ENCODE peak calls at places on chromosomes 6 and 20, in six cellular contexts. Y is ELF-1, E is M059J, I is MG63, P is left ventricle myocardium superior, N is fibroblast of the aortic adventitia. F is an unnamed sample.

GRCh38 chr6:47780510-47781356 is 1.1 kb upstream of the OPN5 start:
- DNase-seq in Y (peak; percentile 54), E (peak; percentile 76), I (peak; percentile 59), P (peak; percentile 33), N (peak; percentile 85), F (no peak)

GRCh38 chr20:33262658-33263065 is 20.4 kb upstream of the BPIFB1 start:
- DNase-seq in Y (peak; percentile 68), E (peak; percentile 64), I (peak; percentile 41), P (no peak), N (peak; percentile 70), F (no peak)

GRCh38 chr6:157035576-157035975 is 258.4 kb downstream of the ARID1B start:
- DNase-seq in Y (no peak), E (no peak), I (no peak), P (no peak), N (no peak), F (no peak)

GRCh38 chr6:169800668-169801395 is 49.4 kb downstream of the ERMARD start:
- DNase-seq in Y (peak; percentile 54), E (peak; percentile 69), I (peak; percentile 82), P (no peak), N (peak; percentile 34), F (no peak)

GRCh38 chr6:111709201-111709600 is 103.5 kb upstream of the TRAF3IP2 start:
- DNase-seq in Y (no peak), E (no peak), I (no peak), P (no peak), N (no peak), F (no peak)

GRCh38 chr20:61127311-61128044 is 124.6 kb upstream of the CDH4 start:
- DNase-seq in Y (no peak), E (peak; percentile 75), I (peak; percentile 52), P (no peak), N (peak; percentile 53), F (no peak)

GRCh38 chr6:190596-191395 is 101.5 kb upstream of the DUSP22 start:
- DNase-seq in Y (peak; percentile 45), E (no peak), I (no peak), P (no peak), N (no peak), F (no peak)

GRCh38 chr6:152746172-152746553 is 4.4 kb upstream of the VIP start:
- DNase-seq in Y (no peak), E (peak; percentile 55), I (peak; percentile 61), P (no peak), N (peak; percentile 65), F (no peak)

GRCh38 chr6:134698228-134698627 is 251.7 kb downstream of the ALDH8A1 start:
- DNase-seq in Y (no peak), E (no peak), I (no peak), P (no peak), N (no peak), F (no peak)

GRCh38 chr20:25120462-25120861 is 38.5 kb upstream of the VSX1 start:
- DNase-seq in Y (no peak), E (no peak), I (no peak), P (no peak), N (no peak), F (no peak)

GRCh38 chr6:129614464-129614863 is 95.5 kb downstream of the ARHGAP18 start:
- DNase-seq in Y (no peak), E (no peak), I (no peak), P (no peak), N (no peak), F (no peak)

GRCh38 chr6:88574666-88575065 is 388.8 kb downstream of the RNGTT start:
- DNase-seq in Y (peak; percentile 21), E (no peak), I (no peak), P (no peak), N (no peak), F (no peak)

GRCh38 chr6:22737331-22737730 is 168.0 kb downstream of the HDGFL1 start:
- DNase-seq in Y (peak; percentile 86), E (peak; percentile 60), I (no peak), P (no peak), N (peak; percentile 70), F (no peak)

GRCh38 chr6:168314948-168315347 is 4.6 kb downstream of the DACT2 start:
- DNase-seq in Y (peak; percentile 45), E (peak; percentile 3), I (peak; percentile 51), P (no peak), N (peak; percentile 72), F (no peak)

GRCh38 chr20:19889011-19889953 is 127.9 kb upstream of the NAA20 start:
- DNase-seq in Y (peak; percentile 31), E (peak; percentile 90), I (peak; percentile 13), P (peak; percentile 68), N (peak; percentile 82), F (no peak)

GRCh38 chr6:24284006-24284405 is 73.9 kb downstream of the DCDC2 start:
- DNase-seq in Y (no peak), E (no peak), I (no peak), P (no peak), N (no peak), F (no peak)

GRCh38 chr6:26197736-26198625 is 110.8 kb downstream of the HFE start:
- DNase-seq in Y (peak; percentile 86), E (peak; percentile 77), I (peak; percentile 47), P (no peak), N (no peak), F (no peak)

GRCh38 chr20:63836335-63837133 is 5.5 kb upstream of the ZBTB46 start:
- DNase-seq in Y (no peak), E (no peak), I (no peak), P (no peak), N (no peak), F (no peak)

GRCh38 chr6:41638801-41639555 is 710 bp downstream of the MDFI start:
- DNase-seq in Y (peak; percentile 82), E (no peak), I (no peak), P (no peak), N (no peak), F (no peak)

GRCh38 chr20:62597416-62598115 is 44.7 kb upstream of the SLCO4A1 start:
- DNase-seq in Y (no peak), E (no peak), I (no peak), P (peak; percentile 28), N (no peak), F (no peak)

GRCh38 chr6:43978473-43979360 is 148.5 kb downstream of the MRPL14 start:
- DNase-seq in Y (no peak), E (no peak), I (peak; percentile 73), P (no peak), N (peak; percentile 65), F (no peak)

GRCh38 chr6:27280540-27281000 is 31.5 kb downstream of the POM121L2 start:
- DNase-seq in Y (peak; percentile 65), E (peak; percentile 65), I (peak; percentile 13), P (no peak), N (peak; percentile 14), F (no peak)

GRCh38 chr6:26536571-26537159 is 1.5 kb upstream of the HMGN4 start:
- DNase-seq in Y (peak; percentile 69), E (peak; percentile 80), I (peak; percentile 49), P (no peak), N (peak; percentile 80), F (no peak)

GRCh38 chr20:33127422-33128097 is 40.4 kb upstream of the BPIFA2 start:
- DNase-seq in Y (peak; percentile 59), E (no peak), I (no peak), P (no peak), N (no peak), F (no peak)

GRCh38 chr20:18567739-18568091 is 483 bp downstream of the SMIM26 start:
- DNase-seq in Y (no peak), E (no peak), I (no peak), P (no peak), N (no peak), F (no peak)